ENCODE peak calls at places on chromosomes 16 and 17, in four cellular contexts. U is cardiac muscle cell, D is heart right ventricle, Q is neural progenitor cell. A is an unnamed sample.

GRCh38 chr16:65763640-65764305 is 602.7 kb upstream of the CDH5 start:
- DNase-seq in U (no peak), Q (no peak), D (no peak), A (no peak)

GRCh38 chr16:48385272-48385953 is at the start of gene SIAH1:
- DNase-seq in D (peak; percentile 85), Q (peak; percentile 95), U (peak; percentile 89), A (peak; percentile 82)

GRCh38 chr16:13919330-13919682 is 648 bp upstream of the ERCC4 start:
- DNase-seq in D (no peak), U (peak; percentile 69), Q (peak; percentile 42), A (no peak)

GRCh38 chr16:53784312-53784711 is 80.4 kb downstream of the FTO start:
- DNase-seq in D (no peak), U (no peak), Q (no peak), A (no peak)

GRCh38 chr17:2030779-2031163 is 818 bp downstream of the DPH1 start:
- DNase-seq in Q (peak; percentile 92), U (peak; percentile 92), D (peak; percentile 57), A (no peak)

GRCh38 chr16:50591800-50592771 is 43.9 kb downstream of the NKD1 start:
- DNase-seq in Q (no peak), U (no peak), D (peak; percentile 58), A (peak; percentile 47)

GRCh38 chr16:20911361-20911760 is 10.8 kb downstream of the LYRM1 start:
- DNase-seq in Q (no peak), U (peak; percentile 38), D (no peak), A (no peak)

GRCh38 chr17:78664476-78665384 is 87.5 kb upstream of the DNAH17 start:
- DNase-seq in U (peak; percentile 42), Q (no peak), D (peak; percentile 32), A (no peak)

GRCh38 chr17:47728214-47728877 is 4.7 kb upstream of the TBX21 start:
- DNase-seq in D (no peak), U (no peak), Q (no peak), A (no peak)

GRCh38 chr16:12544477-12545291 is 259.0 kb downstream of the CPPED1 start:
- DNase-seq in Q (no peak), U (no peak), D (no peak), A (no peak)

GRCh38 chr16:4733747-4734062 is 366 bp downstream of the ANKS3 start:
- DNase-seq in D (no peak), U (no peak), Q (no peak), A (no peak)

GRCh38 chr17:47267354-47267828 is 13.8 kb downstream of the ITGB3 start:
- DNase-seq in U (peak; percentile 72), Q (no peak), D (no peak), A (no peak)

GRCh38 chr17:34318474-34318873 is 761 bp upstream of the CCL8 start:
- DNase-seq in Q (peak; percentile 21), D (no peak), U (no peak), A (no peak)

GRCh38 chr17:31594416-31594815 is 202.9 kb downstream of the RAB11FIP4 start:
- DNase-seq in Q (no peak), U (no peak), D (no peak), A (no peak)

GRCh38 chr17:44767493-44767892 is 8.7 kb downstream of the ADAM11 start:
- DNase-seq in D (no peak), U (no peak), Q (peak; percentile 34), A (no peak)
- H3K36me3 ChIP-seq in D (no peaks in the 10 kb centered on the region), U (no peaks in the 10 kb centered on the region), Q (no peaks in the 10 kb centered on the region), A (no peaks in the 10 kb centered on the region)

DNA sequence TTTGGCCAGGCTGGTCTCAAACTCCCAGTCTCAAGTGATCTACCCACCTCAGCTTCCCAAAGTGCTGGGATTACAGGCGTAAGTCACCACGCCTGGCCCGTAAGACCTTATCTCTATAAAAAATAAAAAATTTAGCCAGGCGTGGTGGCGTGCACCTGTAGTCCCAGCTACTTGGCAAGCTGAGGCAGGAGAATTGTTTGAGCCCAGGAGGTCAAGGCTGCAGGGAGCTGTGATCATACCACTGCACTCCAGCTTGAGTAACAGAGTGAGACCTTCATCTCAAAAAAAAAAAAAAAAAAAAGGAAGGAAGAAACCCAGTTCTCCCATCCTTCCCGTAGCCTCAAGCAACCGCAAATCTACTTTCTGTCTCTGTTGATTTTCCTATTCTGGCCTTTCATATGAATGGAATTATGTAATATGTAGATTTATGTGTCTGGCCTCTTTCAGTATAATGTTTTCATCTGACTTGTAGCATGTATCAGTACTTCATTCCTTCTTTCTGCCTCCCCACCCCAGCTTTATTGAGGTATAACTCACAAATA is 11.1 kb downstream of the CASC3 start:
- DNase-seq in D (no peak), Q (no peak), U (no peak), A (no peak)
- H3K36me3 ChIP-seq in D (peaks cover 96% of the 10 kb centered on the region), Q (peaks cover 8% of the 10 kb centered on the region), U (peaks cover 41% of the 10 kb centered on the region), A (no peaks in the 10 kb centered on the region)

DNA sequence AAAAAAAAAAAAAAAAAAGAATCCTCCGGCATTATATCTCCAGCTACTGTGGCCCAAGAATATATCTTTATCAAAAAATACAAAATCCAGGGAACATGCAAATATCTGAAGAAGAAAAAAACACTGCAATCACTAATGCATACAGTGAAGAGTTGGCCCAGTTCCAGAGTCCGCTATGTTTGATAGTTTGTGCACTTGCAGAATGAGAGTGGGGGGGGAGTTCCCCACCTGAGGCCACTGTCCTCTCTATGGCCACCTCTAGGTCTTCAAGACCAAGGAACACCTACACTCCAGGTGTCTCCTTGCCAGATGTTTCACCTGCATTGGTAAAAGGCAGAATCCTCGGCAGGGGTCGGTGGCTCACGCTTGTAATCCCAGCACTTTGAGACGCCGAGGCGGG is 4.0 kb downstream of the ZNF785 start:
- DNase-seq in U (no peak), Q (no peak), D (no peak), A (no peak)
- H3K36me3 ChIP-seq in U (peaks cover 19% of the 10 kb centered on the region), Q (no peaks in the 10 kb centered on the region), D (peaks cover 77% of the 10 kb centered on the region), A (no peaks in the 10 kb centered on the region)

DNA sequence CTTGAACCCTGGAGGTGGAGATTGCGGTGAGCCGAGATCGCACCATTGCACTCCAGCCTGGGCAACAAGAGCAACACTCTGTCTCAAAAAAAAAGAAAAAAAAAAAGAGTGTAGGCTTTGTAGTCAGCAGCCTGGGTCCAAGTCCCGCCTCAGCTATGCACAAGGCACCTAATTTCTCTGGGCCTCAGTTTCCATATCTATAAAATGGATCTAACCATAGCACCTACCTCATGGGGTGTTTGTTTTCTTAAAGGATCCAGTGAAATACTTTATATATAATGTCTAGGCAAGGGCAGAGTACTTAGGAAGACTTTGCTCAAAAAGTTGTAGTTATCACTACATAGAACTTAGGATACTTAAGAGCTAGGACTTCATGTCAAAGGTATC is 45.4 kb upstream of the NFAT5 start:
- DNase-seq in U (no peak), Q (no peak), D (no peak), A (no peak)
- H3K36me3 ChIP-seq in U (no peaks in the 10 kb centered on the region), Q (no peaks in the 10 kb centered on the region), D (no peaks in the 10 kb centered on the region), A (no peaks in the 10 kb centered on the region)

GRCh38 chr16:84124529-84125073 is 7.9 kb upstream of the MBTPS1 start:
- DNase-seq in Q (no peak), D (no peak), U (no peak), A (no peak)
- H3K36me3 ChIP-seq in Q (no peaks in the 10 kb centered on the region), D (peaks cover 68% of the 10 kb centered on the region), U (peaks cover 46% of the 10 kb centered on the region), A (peaks cover 36% of the 10 kb centered on the region)

GRCh38 chr16:27600386-27600785 is 50.4 kb downstream of the KATNIP start:
- DNase-seq in Q (peak; percentile 78), U (no peak), D (no peak), A (no peak)

GRCh38 chr16:27597361-27597760 is 47.4 kb downstream of the KATNIP start:
- DNase-seq in U (no peak), Q (no peak), D (no peak), A (no peak)

GRCh38 chr16:27598226-27598625 is 48.3 kb downstream of the KATNIP start:
- DNase-seq in Q (no peak), U (no peak), D (no peak), A (no peak)

GRCh38 chr16:27599606-27600005 is 49.7 kb downstream of the KATNIP start:
- DNase-seq in U (no peak), D (no peak), Q (no peak), A (no peak)

GRCh38 chr16:27598921-27599565 is 49.1 kb downstream of the KATNIP start:
- DNase-seq in U (no peak), Q (no peak), D (no peak), A (no peak)
- H3K36me3 ChIP-seq in U (no peaks in the 10 kb centered on the region), Q (no peaks in the 10 kb centered on the region), D (no peaks in the 10 kb centered on the region), A (no peaks in the 10 kb centered on the region)

GRCh38 chr17:18896947-18897346 is 39.0 kb downstream of the PRPSAP2 start:
- DNase-seq in U (no peak), Q (no peak), D (no peak), A (no peak)
- H3K36me3 ChIP-seq in U (peaks cover 19% of the 10 kb centered on the region), Q (peaks cover 13% of the 10 kb centered on the region), D (peaks cover 89% of the 10 kb centered on the region), A (no peaks in the 10 kb centered on the region)

DNA sequence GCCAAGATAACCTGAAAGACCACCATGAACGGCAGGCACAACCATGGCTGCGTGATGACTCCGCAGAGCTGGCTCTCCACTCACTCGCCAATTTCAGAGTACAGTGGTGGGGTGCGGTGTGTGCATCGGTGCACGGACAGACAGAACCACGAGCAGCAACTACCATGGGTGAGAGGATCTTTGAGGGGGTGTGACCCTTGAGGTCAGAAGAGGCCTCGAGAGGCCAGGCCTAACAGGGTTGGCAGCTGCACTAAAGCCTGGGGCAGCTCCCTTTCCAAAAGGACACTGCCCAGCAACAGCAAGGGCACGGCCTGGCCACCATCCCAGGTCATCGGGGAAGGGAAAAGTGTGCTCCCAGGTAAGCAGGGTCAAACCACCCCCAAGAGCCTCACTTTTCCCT is 1.9 kb upstream of the ECI1 start:
- DNase-seq in U (no peak), D (no peak), Q (no peak), A (no peak)
- H3K36me3 ChIP-seq in U (peaks cover 49% of the 10 kb centered on the region), D (peaks cover 68% of the 10 kb centered on the region), Q (peaks cover 3% of the 10 kb centered on the region), A (no peaks in the 10 kb centered on the region)

DNA sequence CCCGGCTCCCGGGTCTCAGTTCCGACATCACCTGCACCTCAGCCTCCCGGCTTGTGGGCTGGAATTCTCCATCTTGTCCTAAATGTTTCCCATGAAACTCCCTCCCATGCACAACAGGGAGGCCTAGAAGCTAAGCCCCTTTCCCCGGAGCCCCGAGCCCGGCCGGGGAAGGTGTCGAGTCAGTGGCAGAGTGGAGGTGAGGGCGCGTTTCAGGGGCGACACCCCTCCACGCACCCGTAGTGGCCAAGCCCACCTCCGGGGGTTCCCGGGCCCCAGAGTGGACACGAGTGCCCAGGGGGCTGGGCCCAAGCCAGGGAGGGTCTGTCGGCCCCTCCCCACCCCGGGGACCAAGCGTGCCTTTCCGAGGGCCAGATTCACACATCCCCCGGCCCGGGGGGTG is 25.0 kb upstream of the C1QTNF8 start:
- DNase-seq in D (no peak), U (no peak), Q (no peak), A (no peak)
- H3K36me3 ChIP-seq in D (no peaks in the 10 kb centered on the region), U (no peaks in the 10 kb centered on the region), Q (no peaks in the 10 kb centered on the region), A (no peaks in the 10 kb centered on the region)

DNA sequence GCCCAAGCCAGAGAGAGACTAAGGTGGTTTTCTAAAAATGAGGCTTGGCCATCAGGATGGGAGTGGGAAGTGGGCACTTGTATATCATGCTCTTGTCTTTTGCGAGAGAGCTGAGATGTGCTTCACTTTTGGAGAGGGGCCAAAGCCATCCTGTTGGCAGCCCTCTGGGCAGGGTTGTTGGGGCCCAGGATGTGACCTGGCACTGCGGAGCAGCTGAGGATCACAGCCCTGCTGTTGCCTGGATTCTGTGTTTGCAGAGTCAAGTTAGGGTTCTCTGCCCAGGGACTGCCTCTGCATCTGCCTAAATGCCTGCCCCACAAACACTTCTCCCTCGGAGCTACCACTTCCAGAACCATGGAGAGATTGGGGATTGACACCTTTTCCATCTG is 71.2 kb downstream of the PLD6 start:
- DNase-seq in D (no peak), U (no peak), Q (no peak), A (no peak)
- H3K36me3 ChIP-seq in D (peaks cover 96% of the 10 kb centered on the region), U (peaks cover 38% of the 10 kb centered on the region), Q (no peaks in the 10 kb centered on the region), A (no peaks in the 10 kb centered on the region)